ENCODE peak calls at places on chromosomes 7 and 10, in six cellular contexts. F is AG04450, S is fibroblast of mammary gland, L is left ventricle myocardium inferior, K is astrocyte of the spinal cord, I is colonic mucosa. A is an unnamed sample.
A peak's percentile ranks its signal among the peaks of the same experiment; 100 is the strongest.

GRCh38 chr10:7792541-7792940 is 4.6 kb downstream of the ATP5F1C start:
- DNase-seq in L (no peak), K (no peak), I (no peak), S (no peak), F (no peak), A (no peak)

GRCh38 chr7:41755100-41755499 is 52.2 kb upstream of the INHBA start:
- DNase-seq in I (no peak), K (peak; percentile 20), S (no peak), L (no peak), F (no peak), A (no peak)

GRCh38 chr7:27346531-27347260 is 104.1 kb downstream of the EVX1 start:
- DNase-seq in K (peak; percentile 72), S (peak; percentile 77), I (peak; percentile 73), F (peak; percentile 34), L (no peak), A (peak; percentile 68)

GRCh38 chr7:4774804-4775280 is 581 bp upstream of the AP5Z1 start:
- DNase-seq in K (peak; percentile 78), I (peak; percentile 41), L (no peak), S (peak; percentile 74), F (peak; percentile 16), A (peak; percentile 53)

GRCh38 chr7:5215313-5215712 is 25.3 kb downstream of the WIPI2 start:
- DNase-seq in F (no peak), I (no peak), L (no peak), S (no peak), K (no peak), A (no peak)

GRCh38 chr7:150453186-150453585 is 2.8 kb downstream of the GIMAP8 start:
- DNase-seq in L (no peak), F (no peak), S (no peak), I (no peak), K (no peak), A (no peak)

GRCh38 chr10:63166742-63167258 is 33.7 kb downstream of the NRBF2 start:
- DNase-seq in F (peak; percentile 65), I (peak; percentile 27), L (no peak), K (peak; percentile 82), S (peak; percentile 89), A (peak; percentile 48)

GRCh38 chr7:116441534-116441933 is 58.0 kb upstream of the CAV2 start:
- DNase-seq in I (no peak), K (no peak), F (no peak), S (peak; percentile 74), L (no peak), A (no peak)

GRCh38 chr10:115744089-115744488 is 528.9 kb downstream of the GFRA1 start:
- DNase-seq in L (no peak), I (no peak), F (no peak), K (no peak), S (no peak), A (no peak)

GRCh38 chr10:122263971-122264370 is 7.1 kb upstream of the BTBD16 start:
- DNase-seq in F (peak; percentile 78), L (no peak), I (no peak), S (peak; percentile 75), K (peak; percentile 73), A (peak; percentile 43)

GRCh38 chr10:78959217-78959616 is 109.5 kb upstream of the ZMIZ1 start:
- DNase-seq in K (no peak), F (no peak), S (no peak), L (no peak), I (no peak), A (no peak)

GRCh38 chr10:13633689-13634088 is 46.9 kb downstream of the PRPF18 start:
- DNase-seq in S (peak; percentile 92), L (peak; percentile 78), F (no peak), K (peak; percentile 90), I (peak; percentile 23), A (no peak)

GRCh38 chr7:110677405-110677804 is 413.5 kb upstream of the LRRN3 start:
- DNase-seq in S (no peak), I (no peak), K (no peak), F (no peak), L (no peak), A (no peak)

GRCh38 chr7:3760696-3761095 is 459.6 kb downstream of the SDK1 start:
- DNase-seq in F (no peak), K (no peak), L (no peak), I (no peak), S (no peak), A (no peak)

GRCh38 chr10:110455440-110455839 is 42.3 kb upstream of the DUSP5 start:
- DNase-seq in K (no peak), L (no peak), F (no peak), S (no peak), I (no peak), A (no peak)

GRCh38 chr10:10818082-10818481 is 199.6 kb upstream of the CELF2 start:
- DNase-seq in S (peak; percentile 95), L (no peak), K (no peak), F (no peak), I (no peak), A (no peak)

GRCh38 chr10:61286695-61287094 is 166.5 kb downstream of the TMEM26 start:
- DNase-seq in L (no peak), I (no peak), S (no peak), K (no peak), F (no peak), A (no peak)

GRCh38 chr10:72693599-72693915 is 1.6 kb downstream of the MCU start:
- DNase-seq in I (no peak), L (no peak), F (no peak), K (no peak), S (no peak), A (no peak)

GRCh38 chr7:69790915-69791473 is 192.7 kb downstream of the AUTS2 start:
- DNase-seq in I (no peak), S (no peak), L (no peak), F (no peak), K (no peak), A (no peak)

GRCh38 chr10:25398680-25399079 is 223.9 kb downstream of the GPR158 start:
- DNase-seq in F (no peak), L (no peak), S (no peak), K (no peak), I (no peak), A (no peak)
- TF ChIP-seq CTCF in F (no peak), L (no peak), S (no peak), K (no peak), I (no peak), A (no peak)

DNA sequence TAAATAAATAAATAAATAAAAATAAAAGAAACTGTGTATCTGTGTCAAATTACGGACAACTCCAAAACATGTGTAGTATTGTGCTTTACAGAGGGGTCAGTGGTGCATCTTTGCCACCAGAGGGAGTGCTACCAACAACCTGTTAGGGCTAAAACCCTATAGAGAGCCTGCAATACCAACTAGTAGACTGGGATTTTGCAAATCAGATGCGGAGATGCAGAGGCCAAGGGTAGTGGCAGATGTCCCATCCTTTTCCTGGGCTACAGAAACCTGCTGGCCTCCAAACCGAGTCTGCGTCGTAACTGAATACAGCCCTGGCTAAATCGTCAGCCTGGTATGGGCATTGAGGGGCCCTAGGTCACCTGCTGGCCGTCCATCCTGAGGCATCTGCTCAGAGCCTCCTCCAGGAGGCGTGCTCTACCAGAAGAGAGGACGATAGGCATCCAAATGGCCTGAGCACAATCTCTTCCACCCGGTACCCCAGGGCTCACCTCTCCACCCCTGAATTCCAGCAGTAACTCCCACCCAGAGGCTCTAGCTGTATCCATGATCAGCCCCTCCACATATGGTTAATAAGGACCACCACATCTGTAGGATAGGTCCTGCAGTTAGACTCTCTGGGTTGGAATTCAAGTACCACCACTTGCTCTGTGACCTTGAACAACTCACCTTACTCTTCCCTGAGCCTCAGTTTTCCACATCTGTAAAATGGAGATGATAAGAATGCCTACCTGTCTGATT is 6.2 kb upstream of the RRP12 start:
- DNase-seq in I (peak; percentile 69), F (peak; percentile 57), L (no peak), S (peak; percentile 82), K (peak; percentile 78), A (no peak)
- H3K4me3 ChIP-seq in I (no peak overlapping the region), F (no peak overlapping the region), L (peak overlapping the region; percentile 34), S (no peak overlapping the region), K (no peak overlapping the region), A (no peak overlapping the region)

GRCh38 chr7:25821225-25821624 is 330.8 kb upstream of the NFE2L3 start:
- DNase-seq in S (no peak), I (no peak), F (no peak), K (no peak), L (no peak), A (no peak)

GRCh38 chr7:25823571-25823970 is 328.4 kb upstream of the NFE2L3 start:
- DNase-seq in F (no peak), K (no peak), S (no peak), L (no peak), I (no peak), A (no peak)

GRCh38 chr7:25815711-25816110 is 336.3 kb upstream of the NFE2L3 start:
- DNase-seq in F (no peak), K (no peak), L (no peak), S (no peak), I (no peak), A (no peak)

GRCh38 chr7:25822823-25823222 is 329.2 kb upstream of the NFE2L3 start:
- DNase-seq in L (no peak), F (no peak), I (no peak), S (no peak), K (no peak), A (no peak)

DNA sequence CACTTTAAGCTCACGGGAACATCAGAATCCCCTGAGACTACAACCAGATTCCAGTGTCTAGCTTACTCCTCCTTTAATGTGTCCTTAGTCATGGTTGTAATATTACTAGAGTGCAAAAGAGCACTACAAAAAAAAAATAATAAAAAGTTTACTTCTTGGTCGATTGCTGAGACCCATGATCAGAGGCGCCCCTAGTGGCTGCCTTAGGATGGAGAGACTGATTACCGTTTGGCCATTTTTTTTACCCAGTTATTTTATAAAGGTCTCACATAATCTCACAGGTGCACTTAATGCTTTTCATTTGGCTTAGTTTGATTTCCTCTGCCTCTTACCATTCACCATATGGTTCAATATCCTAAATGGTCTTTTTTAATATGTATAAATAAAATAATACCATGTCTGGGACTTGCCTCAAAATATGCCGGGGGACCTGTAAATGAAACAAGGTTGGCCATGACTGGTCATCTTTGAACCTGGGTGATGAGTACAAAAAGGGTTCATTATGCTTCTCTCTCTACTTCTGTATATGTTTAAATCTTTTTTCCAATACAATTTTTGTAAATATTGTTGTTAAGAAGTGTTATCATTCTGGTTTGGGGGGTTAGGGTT is 331.5 kb upstream of the NFE2L3 start:
- DNase-seq in F (no peak), I (no peak), K (no peak), L (no peak), S (peak; percentile 14), A (no peak)
- TF ChIP-seq CTCF in F (peak; percentile 49), I (peak; percentile 42), K (peak; percentile 52), L (peak; percentile 24), S (peak; percentile 53), A (peak; percentile 41)

DNA sequence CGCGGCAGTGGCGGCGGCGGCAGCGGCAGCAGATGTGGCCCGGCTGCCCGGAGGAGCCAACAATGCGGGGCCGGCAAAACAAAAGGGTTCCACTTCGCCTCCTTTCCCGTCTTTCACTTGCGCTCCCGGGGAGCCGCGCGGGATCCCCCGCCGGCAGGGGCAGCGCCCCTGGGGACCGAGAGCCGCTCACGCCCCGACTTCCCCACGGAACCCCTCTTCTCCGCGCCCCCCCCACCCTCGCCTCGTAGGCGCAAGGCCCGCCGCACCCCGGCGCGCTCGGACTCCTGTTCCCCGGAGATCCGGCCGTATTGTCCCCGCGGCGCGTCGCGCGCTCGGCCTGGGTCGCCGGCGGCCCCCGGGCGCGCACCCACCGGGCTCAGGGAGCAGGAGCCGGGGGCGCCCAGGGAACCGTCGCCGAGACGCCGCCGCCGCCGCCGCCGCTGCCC is 854 bp downstream of the CTBP2 start:
- DNase-seq in L (no peak), S (no peak), I (no peak), K (no peak), F (no peak), A (no peak)
- H3K4me3 ChIP-seq in L (peak overlapping the region; percentile 93), S (peak overlapping the region; percentile 58), I (peak overlapping the region; percentile 69), K (peak overlapping the region; percentile 72), F (peak overlapping the region; percentile 71), A (peak overlapping the region; percentile 82)

A was measured in kidney epithelial cell.